ENCODE peak calls at places on chromosomes 12 and 14, in six cellular contexts. W is NB4, E is stomach, B is fibroblast of mammary gland, I is testis, T is uterus. S is an unnamed sample.

GRCh38 chr14:105605501-105606304 is 79.3 kb downstream of the TMEM121 start:
- DNase-seq in W (no peak), E (no peak), B (no peak), I (no peak), T (no peak), S (no peak)

GRCh38 chr12:53299101-53299453 is 418 bp upstream of the MYG1 start:
- DNase-seq in W (peak; percentile 92), E (no peak), B (peak; percentile 91), I (no peak), T (no peak), S (no peak)

GRCh38 chr12:95995238-95996031 is 709 bp downstream of the HAL start:
- DNase-seq in W (peak; percentile 19), E (no peak), B (no peak), I (no peak), T (no peak), S (peak; percentile 65)

GRCh38 chr12:30994274-30994673 is 67.7 kb downstream of the TSPAN11 start:
- DNase-seq in W (no peak), E (no peak), B (no peak), I (no peak), T (no peak), S (no peak)

GRCh38 chr12:1977588-1977987 is 26.7 kb downstream of the DCP1B start:
- DNase-seq in W (no peak), E (no peak), B (no peak), I (no peak), T (no peak), S (no peak)

GRCh38 chr12:109697877-109698468 is 15.7 kb upstream of the FAM222A start:
- DNase-seq in W (no peak), E (no peak), B (no peak), I (no peak), T (no peak), S (no peak)

GRCh38 chr14:95679148-95679547 is 7.1 kb upstream of the TCL1B start:
- DNase-seq in W (no peak), E (no peak), B (no peak), I (no peak), T (no peak), S (no peak)

GRCh38 chr12:8145754-8146415 is 10.9 kb upstream of the ZNF705A start:
- DNase-seq in W (no peak), E (no peak), B (peak; percentile 83), I (peak; percentile 56), T (peak; percentile 50), S (peak; percentile 71)

GRCh38 chr12:108136697-108137096 is 7.6 kb downstream of the WSCD2 start:
- DNase-seq in W (no peak), E (no peak), B (no peak), I (no peak), T (no peak), S (no peak)

DNA sequence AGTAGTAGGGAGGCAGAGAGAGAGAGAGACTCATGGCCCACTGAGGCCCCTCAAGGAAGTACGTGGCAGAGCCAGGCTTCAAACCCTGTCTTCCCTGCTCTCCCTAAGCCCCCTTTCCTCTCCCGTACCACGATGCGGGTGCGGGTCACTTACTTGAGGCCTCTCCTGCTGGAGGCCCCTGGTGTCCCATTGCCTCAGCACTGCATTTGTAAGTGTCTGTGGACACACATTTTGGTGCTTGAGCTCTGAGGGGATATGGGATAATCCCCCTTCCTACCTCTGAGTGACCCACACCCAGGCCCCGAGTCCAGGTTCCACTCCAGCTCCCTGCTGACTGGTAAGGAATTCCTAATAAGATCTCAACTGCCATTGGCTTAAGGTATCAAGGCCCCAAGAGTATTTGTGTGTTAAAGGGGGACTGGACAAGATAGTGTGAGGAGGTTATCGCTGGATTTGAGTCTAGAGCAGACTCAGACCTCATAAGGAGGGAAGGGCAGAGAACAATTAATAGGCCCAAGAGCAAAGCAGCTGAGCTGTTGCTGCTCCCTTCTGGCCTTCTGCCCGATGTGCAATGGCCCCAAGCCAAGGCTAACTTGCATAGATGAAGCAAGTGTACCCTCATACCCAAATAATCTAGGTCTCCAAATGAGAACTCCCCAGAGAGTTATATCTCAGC is 71.9 kb downstream of the CRACR2A start:
- DNase-seq in W (no peak), E (peak; percentile 64), B (peak; percentile 30), I (peak; percentile 84), T (peak; percentile 40), S (no peak)
- TF ChIP-seq CTCF in W (no peak), E (no peak), B (no peak), I (no peak), T (no peak), S (no peak)

DNA sequence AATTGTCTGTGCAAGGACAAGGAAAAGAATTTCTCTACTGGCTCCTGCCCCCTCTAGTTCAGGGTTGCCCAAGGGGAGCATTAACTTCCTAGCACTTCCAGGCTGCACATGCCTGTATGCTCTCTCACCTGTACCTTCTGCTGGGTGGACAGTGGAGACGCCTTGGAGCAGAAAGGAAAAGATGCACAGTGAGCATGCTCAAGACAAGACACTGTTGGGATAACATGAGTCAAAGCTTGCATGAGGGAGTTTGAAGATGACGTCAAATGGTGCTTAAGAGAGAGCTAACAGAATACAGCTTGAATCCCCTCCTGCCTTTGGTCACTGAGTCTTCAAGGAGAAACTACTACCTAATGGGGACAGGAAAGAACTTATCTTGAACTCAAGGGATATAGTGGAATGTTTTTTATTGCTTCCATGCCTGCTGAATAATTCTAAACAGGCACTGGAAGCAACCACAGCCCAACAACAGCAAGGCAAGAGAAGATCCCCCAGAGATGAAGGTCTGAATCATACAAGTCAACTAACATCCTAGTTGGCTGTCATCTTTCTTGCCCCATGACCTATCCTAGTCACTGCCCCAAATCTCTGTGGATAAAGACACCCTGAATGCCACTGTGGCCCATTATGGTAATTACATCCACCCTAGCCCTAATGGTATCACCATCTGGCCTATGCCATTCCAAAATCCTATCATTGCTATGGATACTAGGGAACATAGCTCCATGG is 23.5 kb downstream of the RPS6KA5 start:
- DNase-seq in W (no peak), E (no peak), B (peak; percentile 61), I (no peak), T (no peak), S (no peak)
- H3K4me3 ChIP-seq in W (no peak overlapping the region), E (no peak overlapping the region), B (no peak overlapping the region), I (no peak overlapping the region), T (no peak overlapping the region), S (no peak overlapping the region)

GRCh38 chr14:76776306-76777251 is 15.3 kb downstream of the VASH1 start:
- DNase-seq in W (peak; percentile 77), E (no peak), B (no peak), I (no peak), T (peak; percentile 11), S (no peak)
- TF ChIP-seq CTCF in W (peak; percentile 9), E (no peak), B (no peak), I (no peak), T (no peak), S (no peak)

GRCh38 chr12:83016226-83016835 is 329.6 kb downstream of the TMTC2 start:
- DNase-seq in W (peak; percentile 78), E (peak; percentile 44), B (peak; percentile 93), I (peak; percentile 46), T (peak; percentile 32), S (no peak)
- H3K4me3 ChIP-seq in W (no peak overlapping the region), E (peak overlapping the region; percentile 34), B (no peak overlapping the region), I (peak overlapping the region; percentile 24), T (peak overlapping the region; percentile 22), S (peak overlapping the region; percentile 33)

GRCh38 chr12:132907216-132907615 is 19.8 kb upstream of the CHFR start:
- DNase-seq in W (no peak), E (no peak), B (no peak), I (no peak), T (no peak), S (no peak)

GRCh38 chr12:132899033-132899432 is 11.6 kb upstream of the CHFR start:
- DNase-seq in W (no peak), E (no peak), B (no peak), I (no peak), T (no peak), S (no peak)

GRCh38 chr12:132909030-132909368 is 21.6 kb upstream of the CHFR start:
- DNase-seq in W (no peak), E (no peak), B (no peak), I (no peak), T (no peak), S (no peak)

GRCh38 chr12:132908145-132909029 is 21.0 kb upstream of the CHFR start:
- DNase-seq in W (peak; percentile 86), E (peak; percentile 87), B (peak; percentile 98), I (peak; percentile 99), T (peak; percentile 98), S (peak; percentile 95)

GRCh38 chr12:132904718-132905328 is 17.4 kb upstream of the CHFR start:
- DNase-seq in W (no peak), E (peak; percentile 72), B (peak; percentile 57), I (peak; percentile 91), T (peak; percentile 89), S (peak; percentile 91)
- TF ChIP-seq CTCF in W (peak; percentile 6), E (peak; percentile 49), B (peak; percentile 60), I (peak; percentile 84), T (peak; percentile 88), S (peak; percentile 90)

DNA sequence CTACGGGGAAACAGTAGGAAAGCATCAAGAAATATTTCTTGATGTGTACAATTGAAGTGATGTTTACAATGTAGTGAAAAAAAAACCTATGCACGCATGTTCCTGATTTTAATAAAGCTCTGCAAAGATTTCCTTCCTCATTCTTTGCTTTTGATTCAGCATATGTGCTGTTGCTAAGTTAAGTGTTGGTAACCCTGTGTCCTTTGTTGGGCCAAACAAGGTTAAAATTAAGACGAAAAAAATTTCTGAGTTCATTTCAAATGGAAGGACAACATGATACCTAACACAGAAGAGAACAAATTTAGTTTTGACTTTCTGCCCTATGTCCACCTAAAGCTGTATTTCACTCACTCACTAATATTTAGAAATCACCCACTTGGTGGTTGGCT is 62.8 kb downstream of the PPP2R5C start:
- DNase-seq in W (no peak), E (no peak), B (peak; percentile 43), I (no peak), T (no peak), S (no peak)
- H3K4me3 ChIP-seq in W (no peak overlapping the region), E (peak overlapping the region; percentile 20), B (no peak overlapping the region), I (no peak overlapping the region), T (no peak overlapping the region), S (peak overlapping the region; percentile 32)

GRCh38 chr12:89016970-89017778 is 335.1 kb downstream of the DUSP6 start:
- DNase-seq in W (peak; percentile 79), E (no peak), B (peak; percentile 80), I (peak; percentile 48), T (peak; percentile 16), S (peak; percentile 59)
- TF ChIP-seq CTCF in W (peak; percentile 76), E (peak; percentile 12), B (peak; percentile 87), I (peak; percentile 7), T (peak; percentile 75), S (peak; percentile 76)

DNA sequence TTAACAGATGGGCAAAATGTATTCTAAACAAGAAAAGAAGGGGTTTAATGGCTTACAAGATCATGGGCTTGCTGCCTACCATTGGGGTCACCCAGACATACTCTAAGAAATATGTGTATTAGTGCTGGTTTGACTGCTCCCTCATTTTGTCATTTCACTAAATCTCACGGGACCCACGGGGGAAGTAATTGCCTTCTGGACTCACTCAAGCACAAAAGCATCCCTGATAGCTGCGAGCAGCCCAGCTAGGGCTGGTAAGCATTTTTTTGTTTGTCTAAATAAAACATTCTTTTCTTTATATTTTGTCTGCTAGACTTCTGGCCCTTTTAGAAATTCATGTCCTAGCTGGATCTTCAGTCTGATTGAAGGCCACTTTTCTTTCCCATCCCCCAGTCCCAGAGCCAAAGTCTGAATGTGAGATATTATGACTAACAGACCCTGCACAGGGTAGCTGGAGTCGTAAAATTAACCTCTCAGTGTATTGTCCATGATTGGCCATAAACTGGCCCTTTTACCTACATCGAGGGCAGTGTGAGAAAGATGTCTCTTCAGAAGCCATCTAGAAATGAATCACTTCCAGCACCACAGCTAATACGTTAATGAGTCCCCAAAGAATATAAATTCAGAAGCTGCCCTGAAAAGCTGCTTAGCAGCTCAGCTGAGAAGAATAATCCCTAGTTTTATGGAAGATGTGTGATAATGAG is 55.4 kb upstream of the GTF2A1 start:
- DNase-seq in W (no peak), E (no peak), B (no peak), I (no peak), T (no peak), S (no peak)
- H3K4me3 ChIP-seq in W (no peak overlapping the region), E (no peak overlapping the region), B (no peak overlapping the region), I (no peak overlapping the region), T (no peak overlapping the region), S (no peak overlapping the region)

GRCh38 chr12:81627336-81628189 is 131.6 kb downstream of the PPFIA2 start:
- DNase-seq in W (peak; percentile 52), E (no peak), B (peak; percentile 60), I (peak; percentile 16), T (no peak), S (no peak)
- TF ChIP-seq CTCF in W (peak; percentile 42), E (peak; percentile 10), B (peak; percentile 61), I (peak; percentile 35), T (peak; percentile 44), S (peak; percentile 59)